ENCODE peak calls at places on chromosomes 7 and 10, in five cellular contexts. One of them, this sample, is unnamed.

GRCh38 chr10:125843603-125844329 is 20.4 kb downstream of the BCCIP start:
- DNase-seq in ecto neural progenitor cell: no peak
- DNase-seq in HCT116: no peak
- DNase-seq in OCI-LY7: no peak
- DNase-seq in lower lobe of right lung: no peak
- DNase-seq in this sample: no peak

GRCh38 chr10:126969310-126969709 is 64.1 kb downstream of the DOCK1 start:
- DNase-seq in ecto neural progenitor cell: no peak
- DNase-seq in HCT116: peak
- DNase-seq in OCI-LY7: no peak
- DNase-seq in lower lobe of right lung: no peak
- DNase-seq in this sample: no peak

GRCh38 chr10:68598978-68599753 is 39.0 kb downstream of the TET1 start:
- DNase-seq in ecto neural progenitor cell: peak
- DNase-seq in HCT116: no peak
- DNase-seq in OCI-LY7: no peak
- DNase-seq in lower lobe of right lung: no peak
- DNase-seq in this sample: no peak

GRCh38 chr7:38410056-38410455 is 136.6 kb upstream of the TARP start:
- DNase-seq in ecto neural progenitor cell: no peak
- DNase-seq in HCT116: no peak
- DNase-seq in OCI-LY7: no peak
- DNase-seq in lower lobe of right lung: no peak
- DNase-seq in this sample: no peak

GRCh38 chr10:95758351-95759025 is 2.5 kb downstream of the ENTPD1 start:
- DNase-seq in ecto neural progenitor cell: no peak
- DNase-seq in HCT116: no peak
- DNase-seq in OCI-LY7: peak
- DNase-seq in lower lobe of right lung: no peak
- DNase-seq in this sample: peak

GRCh38 chr7:140334341-140335057 is 63.8 kb downstream of the SLC37A3 start:
- DNase-seq in ecto neural progenitor cell: no peak
- DNase-seq in HCT116: no peak
- DNase-seq in OCI-LY7: no peak
- DNase-seq in lower lobe of right lung: no peak
- DNase-seq in this sample: no peak

GRCh38 chr10:124670849-124671248 is 73.3 kb downstream of the FAM53B start:
- DNase-seq in ecto neural progenitor cell: no peak
- DNase-seq in HCT116: no peak
- DNase-seq in OCI-LY7: no peak
- DNase-seq in lower lobe of right lung: peak
- DNase-seq in this sample: peak

GRCh38 chr7:7820409-7820808 is 102.0 kb upstream of the RPA3 start:
- DNase-seq in ecto neural progenitor cell: no peak
- DNase-seq in HCT116: no peak
- DNase-seq in OCI-LY7: no peak
- DNase-seq in lower lobe of right lung: no peak
- DNase-seq in this sample: no peak

GRCh38 chr7:112654322-112655216 is 135.6 kb downstream of the TMEM168 start:
- DNase-seq in ecto neural progenitor cell: no peak
- DNase-seq in HCT116: no peak
- DNase-seq in OCI-LY7: no peak
- DNase-seq in lower lobe of right lung: no peak
- DNase-seq in this sample: no peak

GRCh38 chr10:99854860-99855259 is 72.4 kb downstream of the ABCC2 start:
- DNase-seq in ecto neural progenitor cell: no peak
- DNase-seq in HCT116: peak
- DNase-seq in OCI-LY7: peak
- DNase-seq in lower lobe of right lung: no peak
- DNase-seq in this sample: peak